ENCODE peak calls at places on chromosome 1, in eight cellular contexts. One of them, this sample, is unnamed.

GRCh38 chr1:109718495-109718894 is 6.4 kb downstream of the GSTM5 start:
- DNase-seq in GF-D8: no peak
- DNase-seq in aorta: no peak
- DNase-seq in BJ: no peak
- DNase-seq in NCI-H2081: no peak
- DNase-seq in natural killer cell: no peak
- DNase-seq in hepatic stellate cell: no peak
- DNase-seq in brain pericyte: no peak
- DNase-seq in this sample: no peak

GRCh38 chr1:47533176-47534039 is 95.6 kb downstream of the FOXD2 start:
- DNase-seq in GF-D8: no peak
- DNase-seq in aorta: peak
- DNase-seq in BJ: peak
- DNase-seq in NCI-H2081: no peak
- DNase-seq in natural killer cell: no peak
- DNase-seq in hepatic stellate cell: peak
- DNase-seq in brain pericyte: peak
- DNase-seq in this sample: peak

GRCh38 chr1:11473635-11474034 is 5.3 kb upstream of the DISP3 start:
- DNase-seq in GF-D8: no peak
- DNase-seq in aorta: no peak
- DNase-seq in BJ: no peak
- DNase-seq in NCI-H2081: no peak
- DNase-seq in natural killer cell: no peak
- DNase-seq in hepatic stellate cell: no peak
- DNase-seq in brain pericyte: no peak
- DNase-seq in this sample: no peak

GRCh38 chr1:39954261-39954869 is 580 bp upstream of the MFSD2A start:
- DNase-seq in GF-D8: peak
- DNase-seq in aorta: no peak
- DNase-seq in BJ: no peak
- DNase-seq in NCI-H2081: no peak
- DNase-seq in natural killer cell: no peak
- DNase-seq in hepatic stellate cell: no peak
- DNase-seq in brain pericyte: no peak
- DNase-seq in this sample: no peak

GRCh38 chr1:8516793-8517556 is 199.1 kb downstream of the SLC45A1 start:
- DNase-seq in GF-D8: peak
- DNase-seq in aorta: no peak
- DNase-seq in BJ: peak
- DNase-seq in NCI-H2081: peak
- DNase-seq in natural killer cell: no peak
- DNase-seq in hepatic stellate cell: no peak
- DNase-seq in brain pericyte: no peak
- DNase-seq in this sample: no peak

GRCh38 chr1:216929870-216930582 is 206.8 kb upstream of the ESRRG start:
- DNase-seq in GF-D8: no peak
- DNase-seq in aorta: no peak
- DNase-seq in BJ: no peak
- DNase-seq in NCI-H2081: no peak
- DNase-seq in natural killer cell: no peak
- DNase-seq in hepatic stellate cell: no peak
- DNase-seq in brain pericyte: no peak
- DNase-seq in this sample: no peak

GRCh38 chr1:37481289-37482003 is 7.1 kb downstream of the ZC3H12A start:
- DNase-seq in GF-D8: no peak
- DNase-seq in aorta: no peak
- DNase-seq in BJ: no peak
- DNase-seq in NCI-H2081: no peak
- DNase-seq in natural killer cell: peak
- DNase-seq in hepatic stellate cell: no peak
- DNase-seq in brain pericyte: no peak
- DNase-seq in this sample: no peak

GRCh38 chr1:150931773-150932172 is 5.6 kb downstream of the SETDB1 start:
- DNase-seq in GF-D8: no peak
- DNase-seq in aorta: no peak
- DNase-seq in BJ: no peak
- DNase-seq in NCI-H2081: no peak
- DNase-seq in natural killer cell: no peak
- DNase-seq in hepatic stellate cell: no peak
- DNase-seq in brain pericyte: no peak
- DNase-seq in this sample: peak

GRCh38 chr1:234325878-234326492 is 47.3 kb upstream of the COA6 start:
- DNase-seq in GF-D8: no peak
- DNase-seq in aorta: no peak
- DNase-seq in BJ: no peak
- DNase-seq in NCI-H2081: no peak
- DNase-seq in natural killer cell: no peak
- DNase-seq in hepatic stellate cell: no peak
- DNase-seq in brain pericyte: no peak
- DNase-seq in this sample: no peak

GRCh38 chr1:78096976-78097375 is 51.2 kb downstream of the GIPC2 start:
- DNase-seq in GF-D8: no peak
- DNase-seq in aorta: no peak
- DNase-seq in BJ: no peak
- DNase-seq in NCI-H2081: no peak
- DNase-seq in natural killer cell: no peak
- DNase-seq in hepatic stellate cell: no peak
- DNase-seq in brain pericyte: no peak
- DNase-seq in this sample: no peak

GRCh38 chr1:14742181-14742980 is 143.9 kb downstream of the KAZN start:
- DNase-seq in GF-D8: no peak
- DNase-seq in aorta: no peak
- DNase-seq in BJ: peak
- DNase-seq in NCI-H2081: no peak
- DNase-seq in natural killer cell: no peak
- DNase-seq in hepatic stellate cell: peak
- DNase-seq in brain pericyte: no peak
- DNase-seq in this sample: no peak

GRCh38 chr1:205602118-205602517 is 29.7 kb downstream of the ELK4 start:
- DNase-seq in GF-D8: no peak
- DNase-seq in aorta: no peak
- DNase-seq in BJ: no peak
- DNase-seq in NCI-H2081: no peak
- DNase-seq in natural killer cell: no peak
- DNase-seq in hepatic stellate cell: no peak
- DNase-seq in brain pericyte: no peak
- DNase-seq in this sample: no peak

GRCh38 chr1:201552941-201553341 is 14.0 kb downstream of the NAV1 start:
- DNase-seq in GF-D8: no peak
- DNase-seq in aorta: no peak
- DNase-seq in BJ: no peak
- DNase-seq in NCI-H2081: no peak
- DNase-seq in natural killer cell: no peak
- DNase-seq in hepatic stellate cell: no peak
- DNase-seq in brain pericyte: no peak
- DNase-seq in this sample: no peak

GRCh38 chr1:183694035-183694434 is 40.9 kb upstream of the APOBEC4 start:
- DNase-seq in GF-D8: no peak
- DNase-seq in aorta: no peak
- DNase-seq in BJ: no peak
- DNase-seq in NCI-H2081: no peak
- DNase-seq in natural killer cell: no peak
- DNase-seq in hepatic stellate cell: no peak
- DNase-seq in brain pericyte: no peak
- DNase-seq in this sample: no peak

GRCh38 chr1:1858382-1859086 is 32.4 kb downstream of the GNB1 start:
- DNase-seq in GF-D8: no peak
- DNase-seq in aorta: peak
- DNase-seq in BJ: peak
- DNase-seq in NCI-H2081: peak
- DNase-seq in natural killer cell: no peak
- DNase-seq in hepatic stellate cell: peak
- DNase-seq in brain pericyte: peak
- DNase-seq in this sample: peak

GRCh38 chr1:54558434-54559030 is 10.5 kb downstream of the ACOT11 start:
- DNase-seq in GF-D8: no peak
- DNase-seq in aorta: no peak
- DNase-seq in BJ: no peak
- DNase-seq in NCI-H2081: no peak
- DNase-seq in natural killer cell: no peak
- DNase-seq in hepatic stellate cell: no peak
- DNase-seq in brain pericyte: no peak
- DNase-seq in this sample: no peak

This sample was measured in SK-N-MC.